ENCODE peak calls at places on chromosomes 4 and X, in four cellular contexts. B, C, E and K are unnamed samples.

GRCh38 chr4:34878961-34879360 is 1365.4 kb downstream of the ARAP2 start:
- DNase-seq in B (no peak), E (no peak), C (no peak), K (no peak)

GRCh38 chr4:17468638-17469221 is 43.2 kb downstream of the QDPR start:
- DNase-seq in C (no peak), B (peak; percentile 12), E (peak; percentile 38), K (no peak)

GRCh38 chr4:173578956-173579355 is 48.9 kb upstream of the HAND2 start:
- DNase-seq in B (no peak), C (no peak), E (no peak), K (no peak)

GRCh38 chr4:112253382-112254000 is 21.9 kb downstream of the AP1AR start:
- DNase-seq in C (no peak), B (no peak), E (no peak), K (no peak)

GRCh38 chr4:113407409-113407808 is 354.1 kb downstream of the CAMK2D start:
- DNase-seq in C (no peak), E (peak; percentile 45), B (no peak), K (no peak)

GRCh38 chrX:32644476-32644875 is 566.9 kb downstream of the DMD start:
- DNase-seq in B (no peak), C (no peak), E (no peak), K (no peak)

GRCh38 chr4:94870151-94870550 is 112.4 kb downstream of the BMPR1B start:
- DNase-seq in B (no peak), E (no peak), C (no peak), K (no peak)

GRCh38 chr4:54664400-54664799 is 6.6 kb downstream of the KIT start:
- DNase-seq in C (no peak), E (no peak), B (no peak), K (no peak)

GRCh38 chrX:88135735-88136134 is 611.3 kb upstream of the CPXCR1 start:
- DNase-seq in B (no peak), E (no peak), C (no peak), K (no peak)

GRCh38 chr4:110008540-110008939 is 95.9 kb downstream of the EGF start:
- DNase-seq in B (no peak), E (peak; percentile 73), C (no peak), K (no peak)

GRCh38 chr4:66927937-66928336 is 617.4 kb downstream of the CENPC start:
- DNase-seq in C (no peak), B (no peak), E (peak; percentile 37), K (no peak)

GRCh38 chr4:67603310-67604028 is 44.9 kb downstream of the STAP1 start:
- DNase-seq in B (no peak), C (no peak), E (no peak), K (no peak)

GRCh38 chr4:176300565-176300964 is 19.2 kb upstream of the SPCS3 start:
- DNase-seq in B (no peak), C (no peak), E (no peak), K (no peak)

GRCh38 chr4:48506716-48507115 is 16.7 kb downstream of the ZAR1 start:
- DNase-seq in C (no peak), E (no peak), B (no peak), K (no peak)
- H3K4me3 ChIP-seq in C (no peak overlapping the region), E (no peak overlapping the region), B (no peak overlapping the region), K (no peak overlapping the region)

DNA sequence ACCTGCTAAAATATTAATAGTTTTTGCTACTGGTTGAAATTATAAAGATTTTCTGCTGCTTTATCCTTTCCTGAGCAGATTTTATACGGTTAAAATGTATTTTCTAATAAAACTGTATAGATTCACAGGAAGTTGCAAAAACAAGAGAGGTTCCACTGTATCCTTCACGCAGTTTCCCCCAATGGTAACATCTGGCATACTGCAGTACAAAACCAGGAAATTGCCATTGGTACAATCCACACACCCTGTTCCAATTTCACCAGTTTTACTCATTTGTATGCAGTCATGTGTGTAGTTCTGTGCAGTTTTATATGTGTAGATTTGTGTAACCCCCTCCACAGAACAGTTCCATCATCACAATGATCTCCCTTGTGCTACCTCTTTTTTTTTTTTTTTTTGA is 20.0 kb downstream of the DDX3X start:
- DNase-seq in C (no peak), B (no peak), E (no peak), K (no peak)
- TF ChIP-seq CTCF in C (no peak), B (no peak), E (no peak), K (no peak)

GRCh38 chrX:19799319-19800182 is 87.8 kb downstream of the SH3KBP1 start:
- DNase-seq in B (no peak), E (no peak), C (no peak), K (no peak)
- H3K4me3 ChIP-seq in B (no peak overlapping the region), E (no peak overlapping the region), C (peak overlapping the region; percentile 43), K (no peak overlapping the region)

GRCh38 chrX:40912576-40912975 is 172.7 kb upstream of the USP9X start:
- DNase-seq in B (no peak), C (no peak), E (no peak), K (no peak)
- TF ChIP-seq CTCF in B (no peak), C (no peak), E (no peak), K (no peak)

DNA sequence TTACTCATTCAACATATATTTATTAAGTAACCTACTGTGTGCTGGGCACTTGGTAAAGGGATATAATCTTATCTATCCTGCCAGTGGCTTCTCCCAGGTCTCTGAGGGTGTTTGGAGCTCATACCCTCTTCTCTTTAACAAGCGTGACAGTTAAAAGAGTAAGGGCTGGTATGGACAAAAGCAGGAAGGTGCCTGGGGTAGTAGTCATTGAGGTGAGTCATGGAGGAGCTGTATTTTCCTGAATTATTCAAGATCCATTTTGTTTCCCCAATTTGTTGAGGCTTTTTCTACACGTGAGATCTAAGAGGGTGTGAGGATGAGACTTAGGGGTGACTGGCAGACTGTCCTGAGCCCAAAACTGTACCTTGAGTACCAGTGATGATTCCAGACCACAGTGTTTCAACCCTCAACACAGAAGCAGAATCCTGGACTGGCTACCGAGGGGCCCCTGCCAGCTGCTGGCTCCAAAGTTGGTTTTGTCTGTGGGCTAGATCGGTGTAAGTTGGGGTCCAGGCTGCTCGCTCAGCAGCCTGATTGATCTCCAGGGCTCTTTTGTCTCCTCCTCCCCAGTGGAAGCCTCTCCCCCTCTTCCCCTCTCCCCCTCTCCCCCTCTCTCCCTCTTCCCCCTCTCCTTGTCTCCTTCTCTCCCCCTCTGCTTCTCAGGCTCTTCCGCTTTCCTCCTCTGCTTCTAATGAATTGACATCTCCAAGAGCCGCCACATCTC is at the start of gene DRP2:
- DNase-seq in B (no peak), C (no peak), E (no peak), K (no peak)
- H3K4me3 ChIP-seq in B (no peak within 1 kb of the TSS), C (peak within 1 kb of the TSS; percentile 28), E (no peak within 1 kb of the TSS), K (peak within 1 kb of the TSS; percentile 51)

GRCh38 chrX:143058096-143058495 is 32.4 kb downstream of the SPANXN4 start:
- DNase-seq in C (no peak), E (no peak), B (no peak), K (no peak)
- TF ChIP-seq CTCF in C (no peak), E (no peak), B (no peak), K (no peak)

DNA sequence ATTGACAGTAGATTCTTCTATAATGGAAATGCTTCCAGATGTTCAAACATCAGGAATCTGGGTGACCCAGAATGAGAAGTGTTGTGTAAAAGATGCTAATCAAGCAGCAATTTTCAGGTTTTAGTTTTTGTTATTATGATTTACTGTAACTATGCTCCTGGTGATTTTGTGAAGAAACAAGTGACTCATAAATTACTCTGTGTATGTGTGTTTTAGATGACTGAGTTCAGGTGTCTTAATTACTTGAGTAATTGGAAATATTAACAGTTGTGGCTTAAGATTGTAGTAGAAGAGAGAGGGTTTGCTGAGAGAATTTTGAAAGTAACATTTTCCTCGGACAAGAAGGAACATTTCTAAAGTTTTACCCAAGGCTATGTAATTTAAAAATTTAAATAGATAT is 25.2 kb upstream of the TNIP3 start:
- DNase-seq in E (no peak), C (no peak), B (no peak), K (no peak)
- H3K4me3 ChIP-seq in E (no peak overlapping the region), C (no peak overlapping the region), B (no peak overlapping the region), K (no peak overlapping the region)

GRCh38 chrX:153739754-153740486 is 15.3 kb downstream of the ABCD1 start:
- DNase-seq in C (no peak), E (no peak), B (no peak), K (no peak)

GRCh38 chrX:153738056-153738605 is 13.5 kb downstream of the ABCD1 start:
- DNase-seq in C (no peak), E (no peak), B (no peak), K (no peak)

GRCh38 chrX:153740631-153741222 is 16.1 kb downstream of the ABCD1 start:
- DNase-seq in E (no peak), C (no peak), B (no peak), K (no peak)

GRCh38 chrX:153744210-153745066 is 19.6 kb upstream of the PLXNB3 start:
- DNase-seq in C (peak; percentile 77), E (peak; percentile 59), B (no peak), K (no peak)

DNA sequence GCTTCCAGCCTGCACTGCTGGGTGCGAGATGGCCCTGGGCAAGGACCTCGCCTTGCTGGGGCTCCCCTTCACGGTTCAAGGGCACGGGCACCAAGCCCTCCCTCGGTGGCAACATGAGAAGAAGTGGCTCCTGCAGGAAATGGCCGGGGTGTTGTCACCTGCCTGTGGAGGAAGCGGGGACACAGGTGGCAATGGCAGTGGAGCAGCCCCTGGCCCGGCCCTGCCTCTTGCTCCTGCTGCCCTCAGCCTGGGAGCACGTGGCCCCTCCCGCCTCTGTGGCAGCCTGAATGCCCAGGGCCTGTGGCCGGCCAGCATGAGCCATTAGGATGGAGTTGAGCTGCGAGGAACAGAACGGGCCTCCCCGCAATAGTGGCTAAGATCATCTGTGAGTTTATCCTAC is 16.8 kb downstream of the ABCD1 start:
- DNase-seq in C (no peak), E (no peak), B (no peak), K (no peak)
- TF ChIP-seq CTCF in C (no peak), E (no peak), B (no peak), K (no peak)

DNA sequence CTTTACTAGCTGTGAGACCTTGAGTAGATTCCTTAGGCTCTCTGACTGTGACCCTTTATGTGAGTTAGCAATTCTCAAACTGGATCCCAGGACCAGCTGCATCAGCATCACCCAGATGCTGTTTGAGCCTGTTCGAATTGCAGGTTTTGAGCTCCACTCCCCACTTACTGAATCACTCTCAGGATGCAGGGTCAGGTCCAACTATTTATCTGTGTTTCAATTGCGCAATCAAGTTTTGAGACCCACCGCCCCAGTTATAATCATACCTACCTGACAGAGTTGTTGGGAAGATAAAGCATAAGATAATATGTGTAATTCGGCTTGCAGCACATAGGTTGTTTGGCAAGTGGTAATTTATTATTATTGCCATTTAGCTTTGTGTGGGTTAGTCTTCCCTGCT is 155.8 kb upstream of the DGKK start:
- DNase-seq in B (no peak), C (no peak), E (no peak), K (no peak)
- H3K4me3 ChIP-seq in B (no peak overlapping the region), C (no peak overlapping the region), E (no peak overlapping the region), K (no peak overlapping the region)